ENCODE peak calls at places on chromosomes 2 and 18, in four cellular contexts. N, Z, B and I are unnamed samples. For H3K4me1 and H3K36me3, the result is how much of the 10 kb centered on the place peaks cover.

GRCh38 chr2:129888896-129889295 is 90.6 kb upstream of the RAB6C start:
- DNase-seq in B (no peak), Z (no peak), N (no peak), I (no peak)

GRCh38 chr2:103942199-103942598 is 911.7 kb upstream of the POU3F3 start:
- DNase-seq in B (no peak), Z (no peak), N (no peak), I (no peak)

GRCh38 chr18:37541517-37541916 is 24.1 kb downstream of the CELF4 start:
- DNase-seq in B (no peak), Z (no peak), N (no peak), I (no peak)

GRCh38 chr2:160492401-160493226 is 993 bp downstream of the RBMS1 start:
- DNase-seq in Z (peak), N (peak), B (peak), I (peak)

GRCh38 chr2:179995735-179996134 is 11.4 kb downstream of the CWC22 start:
- DNase-seq in Z (no peak), N (no peak), B (no peak), I (no peak)

GRCh38 chr18:9428862-9429661 is 46.3 kb upstream of the RALBP1 start:
- DNase-seq in Z (no peak), N (no peak), B (no peak), I (no peak)

GRCh38 chr18:37965572-37965970 is 400.0 kb upstream of the CELF4 start:
- DNase-seq in N (no peak), B (no peak), Z (no peak), I (no peak)

GRCh38 chr18:64017870-64018269 is 48.0 kb downstream of the SERPINB8 start:
- DNase-seq in N (no peak), Z (no peak), B (no peak), I (peak)

GRCh38 chr18:77144451-77145118 is 12.0 kb upstream of the MBP start:
- DNase-seq in N (no peak), Z (peak), B (no peak), I (no peak)

GRCh38 chr2:149098722-149099121 is 60.2 kb downstream of the LYPD6B start:
- DNase-seq in N (no peak), B (no peak), Z (no peak), I (no peak)

DNA sequence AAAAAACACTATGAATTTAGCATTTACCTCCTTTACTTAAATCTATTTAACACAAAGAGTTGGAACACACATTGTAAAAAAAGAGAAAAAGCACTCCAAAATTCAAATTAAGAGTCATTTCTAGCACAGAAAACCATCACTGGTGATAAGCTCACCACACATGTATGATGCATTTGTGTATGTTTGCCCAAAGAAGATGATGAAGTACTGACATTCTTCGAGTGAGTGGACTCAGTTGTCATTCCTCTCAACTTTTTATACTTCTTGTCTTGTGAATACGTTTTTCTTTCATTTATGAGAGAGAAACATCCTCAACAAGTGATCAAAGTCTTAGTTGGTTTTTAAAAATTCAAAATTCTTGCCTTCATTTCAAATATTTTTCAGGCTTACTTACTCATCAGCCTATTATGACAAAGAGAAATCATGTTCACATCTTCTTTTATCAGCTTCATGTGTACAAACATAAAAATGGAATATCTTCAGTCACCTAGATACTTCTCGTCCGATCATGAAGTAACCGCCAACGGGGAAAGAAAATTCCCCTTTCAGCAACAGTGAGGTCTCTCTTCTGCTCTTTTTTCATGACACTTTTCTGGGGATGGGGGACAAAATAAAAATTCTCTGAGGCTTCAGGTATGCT is 1.5 kb downstream of the DSEL start:
- DNase-seq in B (no peak), Z (no peak), N (no peak), I (no peak)
- H3K4me1 ChIP-seq in B (under half), Z (under half), N (under half), I (under half)

GRCh38 chr18:79974025-79974424 is 9.6 kb downstream of the HSBP1L1 start:
- DNase-seq in Z (no peak), N (no peak), B (no peak), I (no peak)
- H3K36me3 ChIP-seq in Z (half or more), N (under half), B (half or more), I (half or more)

GRCh38 chr2:28754321-28754720 is 2.7 kb downstream of the PPP1CB start:
- DNase-seq in Z (no peak), N (no peak), B (peak), I (no peak)

GRCh38 chr2:28751956-28752607 is 452 bp downstream of the PPP1CB start:
- DNase-seq in Z (peak), N (peak), B (peak), I (peak)

GRCh38 chr2:28751102-28751955 is at the start of gene PPP1CB:
- DNase-seq in B (peak), Z (peak), N (peak), I (peak)

GRCh38 chr2:28753043-28753683 is 1.5 kb downstream of the PPP1CB start:
- DNase-seq in N (peak), Z (peak), B (peak), I (peak)

GRCh38 chr2:28752608-28752984 is 966 bp downstream of the PPP1CB start:
- DNase-seq in N (no peak), Z (no peak), B (no peak), I (peak)
- H3K4me1 ChIP-seq in N (half or more), Z (half or more), B (under half), I (under half)

DNA sequence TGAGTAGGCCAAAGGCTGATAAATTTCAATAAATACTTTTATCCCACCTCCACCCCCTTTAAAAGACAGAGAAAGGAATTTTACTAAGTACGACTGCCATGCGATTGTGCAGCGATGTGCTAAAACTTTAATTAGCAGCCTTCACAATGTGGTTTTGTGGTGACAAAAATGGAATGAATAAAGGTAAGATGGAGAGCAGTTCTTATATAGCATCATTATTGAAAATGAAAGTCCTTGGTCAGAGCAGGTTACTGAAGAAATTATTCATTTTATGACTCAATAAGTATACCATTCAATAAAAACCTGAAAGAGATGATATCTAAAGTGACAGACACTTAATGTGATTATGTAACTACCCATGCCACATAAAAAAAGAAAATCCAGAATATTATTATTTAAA is 33.2 kb upstream of the MTIF2 start:
- DNase-seq in Z (no peak), N (no peak), B (no peak), I (no peak)
- H3K36me3 ChIP-seq in Z (under half), N (under half), B (half or more), I (under half)

GRCh38 chr2:143139835-143140393 is 10.7 kb downstream of the ARHGAP15 start:
- DNase-seq in N (no peak), B (no peak), Z (no peak), I (no peak)

GRCh38 chr2:143150287-143150686 is 21.1 kb downstream of the ARHGAP15 start:
- DNase-seq in B (no peak), Z (no peak), N (no peak), I (no peak)

GRCh38 chr2:143148757-143149156 is 19.5 kb downstream of the ARHGAP15 start:
- DNase-seq in Z (no peak), N (no peak), B (no peak), I (no peak)

GRCh38 chr2:143140864-143141637 is 11.8 kb downstream of the ARHGAP15 start:
- DNase-seq in B (no peak), N (no peak), Z (no peak), I (no peak)

GRCh38 chr2:143145056-143145455 is 15.8 kb downstream of the ARHGAP15 start:
- DNase-seq in N (no peak), B (no peak), Z (no peak), I (no peak)
- H3K4me1 ChIP-seq in N (under half), B (under half), Z (half or more), I (under half)

DNA sequence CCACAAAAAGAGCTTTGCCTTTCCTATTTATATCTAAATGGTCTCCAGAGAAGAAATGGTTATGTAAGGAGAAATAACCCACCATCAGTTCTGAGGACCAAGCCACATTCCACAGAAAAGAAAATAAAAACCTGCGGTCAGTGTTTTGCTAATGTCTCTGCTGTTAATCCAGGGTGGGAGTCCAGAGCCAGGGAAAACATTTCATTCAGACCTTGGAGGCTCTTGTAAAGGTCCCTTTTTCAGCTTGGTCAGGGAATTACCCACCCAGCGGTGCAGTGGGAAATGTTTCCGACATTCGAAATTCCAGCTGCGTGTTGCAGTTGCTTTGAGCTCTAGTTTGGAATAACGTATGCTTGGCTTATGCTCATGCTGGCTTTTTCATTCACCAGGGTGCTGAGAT is 219.0 kb downstream of the TRIB2 start:
- DNase-seq in B (no peak), N (no peak), Z (no peak), I (no peak)
- H3K36me3 ChIP-seq in B (under half), N (under half), Z (under half), I (under half)